ENCODE peak calls at places on chromosomes 2 and 18, in five cellular contexts. D, N, A, H and K are unnamed samples. For H3K27me3 and H3K4me1, the result is how much of the 10 kb centered on the place peaks cover.

GRCh38 chr18:47594063-47594462 is 336.4 kb downstream of the SMAD2 start:
- DNase-seq in D (peak), N (no peak), A (no peak), H (no peak), K (peak)

GRCh38 chr2:101850991-101851390 is 140.8 kb upstream of the IL1R2 start:
- DNase-seq in D (no peak), N (no peak), A (no peak), H (no peak), K (no peak)

GRCh38 chr2:69143726-69144360 is 130.9 kb downstream of the ANTXR1 start:
- DNase-seq in D (no peak), N (no peak), A (peak), H (peak), K (no peak)

GRCh38 chr2:199379251-199379650 is 78.5 kb downstream of the SATB2 start:
- DNase-seq in D (no peak), N (peak), A (peak), H (peak), K (no peak)

GRCh38 chr2:62597323-62597722 is 91.3 kb upstream of the TMEM17 start:
- DNase-seq in D (no peak), N (no peak), A (no peak), H (peak), K (no peak)

GRCh38 chr2:39150890-39151497 is 30.1 kb upstream of the SOS1 start:
- DNase-seq in D (no peak), N (no peak), A (peak), H (no peak), K (no peak)

GRCh38 chr2:121804340-121804739 is 48.9 kb downstream of the TSN start:
- DNase-seq in D (peak), N (no peak), A (no peak), H (no peak), K (peak)

GRCh38 chr2:218993345-218994315 is at the start of gene CRYBA2:
- DNase-seq in D (peak), N (peak), A (peak), H (peak), K (peak)

GRCh38 chr2:222944552-222944951 is 83.7 kb downstream of the ACSL3 start:
- DNase-seq in D (no peak), N (no peak), A (no peak), H (peak), K (peak)

GRCh38 chr2:230217424-230217823 is 2.4 kb downstream of the SP110 start:
- DNase-seq in D (no peak), N (no peak), A (no peak), H (no peak), K (no peak)

GRCh38 chr2:104434363-104434792 is 419.5 kb upstream of the POU3F3 start:
- DNase-seq in D (peak), N (peak), A (no peak), H (peak), K (peak)

GRCh38 chr2:157312866-157313486 is 12.6 kb downstream of the ERMN start:
- DNase-seq in D (no peak), N (no peak), A (peak), H (peak), K (no peak)

GRCh38 chr18:59512025-59512710 is 153.1 kb upstream of the LMAN1 start:
- DNase-seq in D (no peak), N (no peak), A (no peak), H (no peak), K (no peak)

GRCh38 chr2:83103602-83104001 is 1355.5 kb downstream of the SUCLG1 start:
- DNase-seq in D (no peak), N (no peak), A (peak), H (peak), K (no peak)

GRCh38 chr2:40244251-40245010 is 207.5 kb downstream of the SLC8A1 start:
- DNase-seq in D (peak), N (peak), A (peak), H (peak), K (peak)

GRCh38 chr18:5868218-5868904 is 27.0 kb downstream of the TMEM200C start:
- DNase-seq in D (peak), N (peak), A (peak), H (peak), K (peak)

GRCh38 chr2:120589782-120590608 is 145.7 kb upstream of the GLI2 start:
- DNase-seq in D (no peak), N (peak), A (peak), H (peak), K (no peak)

GRCh38 chr18:5717241-5717640 is 173.4 kb upstream of the EPB41L3 start:
- DNase-seq in D (no peak), N (no peak), A (no peak), H (no peak), K (no peak)

GRCh38 chr2:118847447-118848172 is at the start of gene EN1:
- DNase-seq in D (peak), N (peak), A (peak), H (peak), K (peak)

GRCh38 chr2:118850171-118850900 is 2.9 kb upstream of the EN1 start:
- DNase-seq in D (no peak), N (no peak), A (no peak), H (no peak), K (peak)

GRCh38 chr2:118849226-118850170 is 2.0 kb upstream of the EN1 start:
- DNase-seq in D (no peak), N (no peak), A (no peak), H (no peak), K (peak)

GRCh38 chr2:118846667-118847446 is 591 bp downstream of the EN1 start:
- DNase-seq in D (peak), N (no peak), A (peak), H (peak), K (peak)

GRCh38 chr2:118848381-118849225 is 1.2 kb upstream of the EN1 start:
- DNase-seq in D (peak), N (no peak), A (no peak), H (no peak), K (peak)
- H3K27me3 ChIP-seq in D (half or more), N (half or more), A (under half), H (under half), K (half or more)

DNA sequence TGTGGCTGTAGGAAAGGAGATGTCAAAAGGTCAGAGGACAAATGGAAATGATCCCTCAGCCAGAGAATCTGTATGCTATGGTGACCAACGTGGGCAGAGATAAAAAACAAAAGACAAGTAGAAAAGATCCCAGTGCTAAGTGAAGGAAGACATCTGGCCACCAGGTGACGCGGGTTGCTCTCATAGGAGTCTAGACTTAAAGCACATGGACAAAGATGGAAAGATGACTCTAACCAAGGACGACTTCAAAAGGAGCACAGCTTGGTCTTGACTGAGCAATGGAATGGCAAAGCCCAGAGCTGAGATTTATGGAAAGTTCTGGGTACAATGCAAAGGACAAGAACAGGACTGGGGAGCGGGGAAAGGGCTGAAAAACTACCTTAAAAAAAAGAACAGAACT is 96.8 kb downstream of the CLIP4 start:
- DNase-seq in D (no peak), N (no peak), A (no peak), H (peak), K (no peak)
- TF ChIP-seq EZH2phosphoT487 in D (no peak), N (no peak), A (no peak), H (no peak), K (no peak)

DNA sequence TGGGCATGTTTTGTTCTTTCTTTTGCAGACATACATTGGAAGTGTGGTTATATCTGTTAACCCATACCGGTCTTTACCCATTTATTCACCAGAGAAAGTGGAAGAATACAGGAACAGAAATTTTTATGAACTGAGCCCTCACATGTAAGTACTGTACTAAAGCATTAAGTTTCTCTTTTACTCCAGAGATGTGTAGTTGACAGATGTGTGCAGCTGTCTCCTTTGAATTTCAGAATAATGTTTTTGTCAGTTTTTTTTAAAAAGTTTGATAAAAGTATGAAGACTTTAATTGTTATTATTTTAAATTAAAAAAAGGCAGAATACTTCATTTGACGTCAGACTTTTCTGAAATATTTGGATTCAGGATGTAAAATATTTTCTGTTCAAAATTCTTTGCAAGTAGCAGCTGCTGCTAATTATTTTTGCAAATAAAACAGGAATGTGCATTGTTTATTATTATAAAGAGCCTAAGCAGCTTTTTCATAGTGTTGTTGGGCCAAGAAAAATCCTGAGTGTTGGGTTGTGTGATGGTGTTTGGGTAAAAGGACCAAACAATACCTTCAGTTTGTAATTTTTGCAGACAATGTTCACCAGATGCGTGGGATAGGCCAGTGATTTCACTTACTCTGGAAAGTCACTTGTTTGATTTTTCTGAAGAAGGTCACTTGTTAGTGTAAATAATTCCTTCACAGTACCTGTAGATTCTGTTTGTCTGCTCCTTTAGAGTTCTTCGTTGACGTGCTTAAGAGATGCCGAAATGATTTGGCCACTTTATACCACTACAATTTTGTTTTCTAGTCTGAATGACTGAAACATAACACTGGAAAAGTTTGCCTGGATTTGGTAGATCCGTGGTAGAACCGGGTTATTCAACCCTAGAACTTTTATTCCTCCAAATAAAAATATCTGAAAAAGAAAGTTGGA is 51.1 kb downstream of the MYO1B start:
- DNase-seq in D (no peak), N (no peak), A (no peak), H (peak), K (no peak)
- H3K4me1 ChIP-seq in D (under half), N (under half), A (under half), H (half or more), K (under half)

GRCh38 chr2:111042261-111042660 is 78.5 kb upstream of the BCL2L11 start:
- DNase-seq in D (no peak), N (no peak), A (no peak), H (no peak), K (no peak)
- H3K27me3 ChIP-seq in D (under half), N (under half), A (under half), H (half or more), K (under half)

GRCh38 chr18:10070581-10071000 is 156.8 kb downstream of the VAPA start:
- DNase-seq in D (no peak), N (no peak), A (no peak), H (peak), K (no peak)

GRCh38 chr18:10072659-10073309 is 159.0 kb downstream of the VAPA start:
- DNase-seq in D (no peak), N (no peak), A (peak), H (peak), K (no peak)

GRCh38 chr18:10078053-10078452 is 164.2 kb downstream of the VAPA start:
- DNase-seq in D (no peak), N (peak), A (no peak), H (no peak), K (no peak)

GRCh38 chr18:10076502-10077030 is 162.8 kb downstream of the VAPA start:
- DNase-seq in D (no peak), N (no peak), A (no peak), H (no peak), K (no peak)

GRCh38 chr18:10074122-10074521 is 160.3 kb downstream of the VAPA start:
- DNase-seq in D (no peak), N (no peak), A (peak), H (no peak), K (no peak)
- TF ChIP-seq EZH2phosphoT487 in D (no peak), N (no peak), A (no peak), H (no peak), K (no peak)

GRCh38 chr2:197198890-197199289 is 111.7 kb downstream of the ANKRD44 start:
- DNase-seq in D (peak), N (no peak), A (no peak), H (no peak), K (no peak)
- H3K4me1 ChIP-seq in D (under half), N (under half), A (under half), H (under half), K (under half)

GRCh38 chr2:71583876-71584275 is 130.5 kb downstream of the DYSF start:
- DNase-seq in D (no peak), N (no peak), A (no peak), H (peak), K (no peak)
- H3K27me3 ChIP-seq in D (under half), N (under half), A (under half), H (under half), K (under half)

GRCh38 chr2:37599688-37600525 is 71.5 kb downstream of the CDC42EP3 start:
- DNase-seq in D (no peak), N (no peak), A (no peak), H (no peak), K (no peak)
- TF ChIP-seq EZH2phosphoT487 in D (no peak), N (no peak), A (no peak), H (no peak), K (no peak)

DNA sequence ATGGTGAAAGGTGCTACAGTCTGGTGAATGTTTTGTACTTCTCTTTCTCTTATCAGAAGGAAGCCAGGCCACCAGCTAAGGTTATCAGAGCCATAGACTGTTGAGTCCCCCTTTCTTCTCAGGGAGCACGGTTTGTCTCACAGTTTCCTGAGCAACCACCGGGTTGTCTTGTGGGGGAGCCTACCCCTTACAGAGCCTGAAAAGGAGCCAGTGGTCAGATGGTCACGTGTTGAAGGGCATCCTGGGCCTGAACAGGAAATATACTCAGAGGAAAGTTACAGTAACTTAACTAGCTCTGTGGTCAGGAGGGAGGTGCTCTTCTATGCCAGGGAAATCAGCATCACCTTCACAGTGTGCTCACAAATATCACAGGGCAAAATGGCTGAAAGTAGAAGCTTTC is 11.6 kb downstream of the CD28 start:
- DNase-seq in D (no peak), N (no peak), A (no peak), H (peak), K (no peak)
- H3K4me1 ChIP-seq in D (under half), N (under half), A (under half), H (under half), K (under half)

DNA sequence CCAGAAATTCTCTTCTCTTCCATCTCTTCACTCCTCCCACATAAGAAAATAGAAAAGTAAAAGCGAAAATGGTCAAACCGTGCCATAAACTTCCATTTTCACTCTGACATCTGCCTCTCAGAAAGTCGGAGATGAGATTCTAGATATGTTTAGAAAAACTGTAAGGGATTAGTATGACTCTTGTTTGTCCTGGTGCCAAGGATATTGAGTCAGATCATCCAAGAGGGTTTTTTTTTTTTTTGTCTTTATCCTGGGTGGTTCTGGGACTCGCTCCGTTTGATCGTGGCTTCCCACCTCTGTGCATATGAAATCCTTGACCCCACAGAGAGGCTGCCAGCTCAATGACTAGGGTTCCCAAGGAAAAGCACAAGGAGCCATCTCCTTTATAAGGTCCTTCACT is 17.3 kb downstream of the EN1 start:
- DNase-seq in D (no peak), N (no peak), A (peak), H (peak), K (no peak)
- H3K27me3 ChIP-seq in D (half or more), N (half or more), A (under half), H (under half), K (half or more)